ENCODE peak calls at places on chromosome 11, in seven cellular contexts. H is stomach, K is transverse colon, Y is HCT116, C is suprapubic skin, M is endothelial cell of umbilical vein, U is esophagus muscularis mucosa. O is an unnamed sample.
A peak's percentile ranks its signal among the peaks of the same experiment; 100 is the strongest.

GRCh38 chr11:69489031-69489745 is 7.7 kb downstream of the LINC01488 start:
- DNase-seq in H (no peak), K (no peak), Y (no peak), C (no peak), M (no peak), U (no peak), O (no peak)

GRCh38 chr11:44726278-44727113 is at the start of gene TSPAN18:
- DNase-seq in H (no peak), K (no peak), Y (no peak), C (no peak), M (no peak), U (no peak), O (peak; percentile 68)

GRCh38 chr11:26287067-26287518 is 44.8 kb upstream of the ANO3 start:
- DNase-seq in H (no peak), K (no peak), Y (no peak), C (no peak), M (no peak), U (no peak), O (no peak)

GRCh38 chr11:20125927-20126326 is 34.3 kb downstream of the DBX1 start:
- DNase-seq in H (no peak), K (no peak), Y (no peak), C (no peak), M (no peak), U (no peak), O (no peak)

GRCh38 chr11:114291381-114291780 is 4.8 kb upstream of the NNMT start:
- DNase-seq in H (no peak), K (no peak), Y (no peak), C (no peak), M (peak; percentile 53), U (no peak), O (no peak)

GRCh38 chr11:70733327-70734325 is 335.3 kb downstream of the CTTN start:
- DNase-seq in H (no peak), K (no peak), Y (no peak), C (no peak), M (no peak), U (no peak), O (no peak)

GRCh38 chr11:132590554-132590953 is 941.7 kb downstream of the OPCML start:
- DNase-seq in H (no peak), K (no peak), Y (no peak), C (no peak), M (no peak), U (no peak), O (no peak)

GRCh38 chr11:34492806-34493414 is 20.7 kb downstream of the ELF5 start:
- DNase-seq in H (peak; percentile 74), K (peak; percentile 53), Y (peak; percentile 60), C (no peak), M (peak; percentile 64), U (no peak), O (no peak)

GRCh38 chr11:70799386-70799785 is 401.1 kb downstream of the CTTN start:
- DNase-seq in H (no peak), K (no peak), Y (no peak), C (no peak), M (no peak), U (no peak), O (no peak)

GRCh38 chr11:13384837-13385417 is 78.1 kb downstream of the BTBD10 start:
- DNase-seq in H (no peak), K (peak; percentile 28), Y (peak; percentile 23), C (no peak), M (peak; percentile 65), U (no peak), O (no peak)

GRCh38 chr11:90849278-90849677 is 626.4 kb upstream of the CHORDC1 start:
- DNase-seq in H (no peak), K (no peak), Y (no peak), C (no peak), M (no peak), U (no peak), O (no peak)

GRCh38 chr11:92122561-92122960 is 102.1 kb upstream of the FAT3 start:
- DNase-seq in H (no peak), K (no peak), Y (no peak), C (no peak), M (no peak), U (no peak), O (no peak)

GRCh38 chr11:78815631-78816232 is 241.1 kb upstream of the NARS2 start:
- DNase-seq in H (no peak), K (no peak), Y (no peak), C (no peak), M (no peak), U (no peak), O (no peak)

GRCh38 chr11:78821371-78822306 is 247.0 kb upstream of the NARS2 start:
- DNase-seq in H (no peak), K (no peak), Y (no peak), C (no peak), M (no peak), U (no peak), O (no peak)

GRCh38 chr11:78822931-78823423 is 248.3 kb upstream of the NARS2 start:
- DNase-seq in H (no peak), K (no peak), Y (no peak), C (no peak), M (no peak), U (no peak), O (peak; percentile 75)

GRCh38 chr11:78820722-78821121 is 246.1 kb upstream of the NARS2 start:
- DNase-seq in H (peak; percentile 46), K (no peak), Y (no peak), C (no peak), M (no peak), U (no peak), O (no peak)

GRCh38 chr11:78818201-78818600 is 243.5 kb upstream of the NARS2 start:
- DNase-seq in H (no peak), K (no peak), Y (no peak), C (no peak), M (no peak), U (no peak), O (no peak)
- TF ChIP-seq POLR2A in H (no peak), K (no peak), Y (no peak), C (no peak), M (no peak), U (no peak), O (no peak)

DNA sequence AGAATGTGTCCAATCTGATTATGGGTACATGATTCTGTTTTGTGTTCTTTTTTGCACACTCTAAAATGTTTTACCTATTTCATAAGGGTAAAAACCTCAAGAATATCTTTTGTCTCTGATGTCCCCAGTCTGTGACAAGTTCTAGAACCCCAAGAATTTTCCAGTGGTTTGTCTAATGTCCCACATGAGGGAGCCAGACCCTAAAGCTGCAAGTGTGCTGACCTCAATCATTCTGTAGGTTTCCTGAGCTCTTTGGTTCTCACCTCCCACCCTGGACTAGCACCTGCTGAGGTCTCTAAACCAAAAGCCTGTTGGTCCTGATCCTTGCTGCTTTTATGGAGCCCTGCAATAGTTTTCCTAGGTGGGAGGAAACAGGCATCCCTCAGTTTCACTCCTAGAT is 149.8 kb upstream of the MPPED2 start:
- DNase-seq in H (no peak), K (no peak), Y (no peak), C (no peak), M (no peak), U (no peak), O (no peak)
- TF ChIP-seq CTCF in H (no peak), K (no peak), Y (no peak), C (no peak), M (no peak), U (no peak), O (no peak)

GRCh38 chr11:86550757-86551156 is 121.7 kb downstream of the ME3 start:
- DNase-seq in H (no peak), K (no peak), Y (no peak), C (no peak), M (no peak), U (peak; percentile 57), O (no peak)
- TF ChIP-seq POLR2AphosphoS5 in H (no peak), K (no peak), Y (no peak), C (no peak), M (no peak), U (no peak), O (no peak)

GRCh38 chr11:119445356-119445755 is 22.4 kb upstream of the THY1 start:
- DNase-seq in H (no peak), K (no peak), Y (no peak), C (no peak), M (no peak), U (peak; percentile 47), O (no peak)

GRCh38 chr11:119445850-119446249 is 22.9 kb upstream of the THY1 start:
- DNase-seq in H (no peak), K (no peak), Y (no peak), C (no peak), M (no peak), U (peak; percentile 50), O (no peak)

GRCh38 chr11:119446434-119446833 is 23.5 kb upstream of the THY1 start:
- DNase-seq in H (no peak), K (no peak), Y (no peak), C (no peak), M (no peak), U (peak; percentile 83), O (no peak)

GRCh38 chr11:119438599-119438998 is 15.6 kb upstream of the THY1 start:
- DNase-seq in H (no peak), K (no peak), Y (no peak), C (no peak), M (no peak), U (no peak), O (no peak)

GRCh38 chr11:119441898-119442243 is 18.9 kb upstream of the THY1 start:
- DNase-seq in H (no peak), K (no peak), Y (no peak), C (no peak), M (no peak), U (peak; percentile 17), O (no peak)
- TF ChIP-seq POLR2A in H (no peak), K (no peak), Y (no peak), C (no peak), M (no peak), U (no peak), O (no peak)

O was measured in sigmoid colon.